ENCODE peak calls at places on chromosomes 3 and 15, in five cellular contexts. U is ovary, Y is astrocyte of the spinal cord, V is choroid plexus epithelial cell, H is body of pancreas. F is an unnamed sample.

GRCh38 chr15:70451861-70452653 is 311.3 kb downstream of the UACA start:
- DNase-seq in V (no peak), U (no peak), H (peak; percentile 18), Y (no peak), F (no peak)

GRCh38 chr3:72533584-72534473 is 314.4 kb downstream of the SHQ1 start:
- DNase-seq in Y (no peak), H (peak; percentile 35), U (no peak), V (no peak), F (no peak)

GRCh38 chr15:60530653-60531052 is 51.7 kb upstream of the ICE2 start:
- DNase-seq in V (no peak), U (no peak), H (no peak), Y (no peak), F (no peak)

GRCh38 chr3:159881828-159882309 is 106.8 kb upstream of the IL12A start:
- DNase-seq in V (no peak), Y (peak; percentile 32), H (no peak), U (no peak), F (peak; percentile 99)

GRCh38 chr3:182235504-182235903 is 523.8 kb downstream of the SOX2 start:
- DNase-seq in V (no peak), H (no peak), Y (no peak), U (no peak), F (no peak)

GRCh38 chr15:96574766-96575165 is 244.3 kb downstream of the NR2F2 start:
- DNase-seq in Y (no peak), U (no peak), H (no peak), V (no peak), F (no peak)

GRCh38 chr3:10557783-10558373 is 52.5 kb upstream of the ATP2B2 start:
- DNase-seq in Y (peak; percentile 42), H (no peak), V (peak; percentile 42), U (no peak), F (peak; percentile 72)

GRCh38 chr3:166291510-166291909 is 454.3 kb upstream of the BCHE start:
- DNase-seq in Y (no peak), H (no peak), U (no peak), V (no peak), F (no peak)

GRCh38 chr3:138060792-138061191 is 50.8 kb downstream of the CLDN18 start:
- DNase-seq in Y (no peak), U (no peak), H (no peak), V (no peak), F (no peak)

GRCh38 chr3:10142707-10143560 is 1.4 kb downstream of the VHL start:
- DNase-seq in Y (no peak), V (peak; percentile 23), U (no peak), H (peak; percentile 23), F (no peak)

GRCh38 chr3:181629029-181629428 is 82.7 kb upstream of the SOX2 start:
- DNase-seq in Y (peak; percentile 35), H (no peak), U (no peak), V (no peak), F (peak; percentile 94)

GRCh38 chr15:95292790-95293450 is 1037.6 kb upstream of the NR2F2 start:
- DNase-seq in Y (no peak), U (no peak), H (peak; percentile 16), V (no peak), F (peak; percentile 38)

GRCh38 chr15:75776075-75776443 is 63.4 kb upstream of the CSPG4 start:
- DNase-seq in Y (peak; percentile 53), H (no peak), V (peak; percentile 48), U (no peak), F (peak; percentile 54)

GRCh38 chr3:13009132-13009945 is 63.9 kb downstream of the IQSEC1 start:
- DNase-seq in V (no peak), U (peak; percentile 54), Y (no peak), H (peak; percentile 79), F (no peak)

GRCh38 chr3:107796786-107797185 is 274.0 kb downstream of the BBX start:
- DNase-seq in Y (peak; percentile 70), H (peak; percentile 9), U (no peak), V (peak; percentile 93), F (peak; percentile 92)

GRCh38 chr3:187741403-187742350 is 3.6 kb downstream of the BCL6 start:
- DNase-seq in V (peak; percentile 91), Y (peak; percentile 89), U (peak; percentile 85), H (peak; percentile 76), F (peak; percentile 69)

GRCh38 chr3:61608072-61608471 is 46.7 kb downstream of the PTPRG start:
- DNase-seq in Y (no peak), U (no peak), V (no peak), H (no peak), F (no peak)

GRCh38 chr3:121584418-121584817 is 8.8 kb upstream of the FBXO40 start:
- DNase-seq in U (no peak), Y (no peak), H (no peak), V (no peak), F (no peak)

GRCh38 chr15:75542386-75542797 is 36.7 kb downstream of the PTPN9 start:
- DNase-seq in H (no peak), V (peak; percentile 58), Y (peak; percentile 21), U (no peak), F (no peak)

GRCh38 chr3:187210555-187211327 is 13.5 kb downstream of the RTP1 start:
- DNase-seq in Y (peak; percentile 76), U (no peak), V (peak; percentile 29), H (peak; percentile 8), F (no peak)

GRCh38 chr3:192409838-192410683 is 317.3 kb downstream of the FGF12 start:
- DNase-seq in H (no peak), Y (peak; percentile 49), V (no peak), U (no peak), F (no peak)

GRCh38 chr15:69045810-69046209 is 31.3 kb downstream of the NOX5 start:
- DNase-seq in Y (peak; percentile 70), H (no peak), U (no peak), V (peak; percentile 84), F (no peak)

GRCh38 chr3:29440321-29441019 is 159.6 kb downstream of the RBMS3 start:
- DNase-seq in H (no peak), V (no peak), Y (peak; percentile 29), U (no peak), F (peak; percentile 36)

GRCh38 chr3:109825971-109826810 is 488.8 kb upstream of the DPPA4 start:
- DNase-seq in V (no peak), H (no peak), Y (no peak), U (no peak), F (no peak)

GRCh38 chr3:48352546-48352945 is 19.1 kb upstream of the SPINK8 start:
- DNase-seq in Y (no peak), U (no peak), V (no peak), H (no peak), F (no peak)

GRCh38 chr3:128709506-128710210 is 16.3 kb upstream of the RAB7A start:
- DNase-seq in U (no peak), H (no peak), V (no peak), Y (no peak), F (peak; percentile 95)

GRCh38 chr15:85632014-85632413 is 162.7 kb downstream of the KLHL25 start:
- DNase-seq in Y (no peak), V (no peak), U (no peak), H (no peak), F (no peak)

GRCh38 chr3:44020178-44020577 is 221.5 kb upstream of the TOPAZ1 start:
- DNase-seq in H (no peak), Y (no peak), V (no peak), U (no peak), F (no peak)

GRCh38 chr3:136196401-136197158 is 445 bp upstream of the MSL2 start:
- DNase-seq in U (peak; percentile 100), H (peak; percentile 99), V (peak; percentile 100), Y (peak; percentile 100), F (peak; percentile 99)

GRCh38 chr15:68700395-68701123 is 120.1 kb downstream of the ANP32A start:
- DNase-seq in V (peak; percentile 66), U (peak; percentile 82), Y (peak; percentile 81), H (no peak), F (no peak)

GRCh38 chr3:151926956-151927355 is 53.5 kb downstream of the SUCNR1 start:
- DNase-seq in U (no peak), V (peak; percentile 79), Y (peak; percentile 85), H (no peak), F (peak; percentile 85)

GRCh38 chr3:54681706-54682105 is 246.2 kb downstream of the LRTM1 start:
- DNase-seq in U (no peak), Y (no peak), V (no peak), H (no peak), F (no peak)

GRCh38 chr3:88057650-88058321 is 1.0 kb downstream of the CGGBP1 start:
- DNase-seq in U (peak; percentile 31), V (peak; percentile 59), Y (peak; percentile 50), H (no peak), F (peak; percentile 15)

GRCh38 chr3:133117342-133117741 is 79.2 kb downstream of the TMEM108 start:
- DNase-seq in H (no peak), Y (no peak), V (no peak), U (no peak), F (no peak)

GRCh38 chr3:29514170-29514569 is 233.3 kb downstream of the RBMS3 start:
- DNase-seq in Y (no peak), V (no peak), U (no peak), H (no peak), F (no peak)

GRCh38 chr15:79743032-79743431 is 153.8 kb downstream of the MTHFS start:
- DNase-seq in H (no peak), V (no peak), U (no peak), Y (no peak), F (no peak)

GRCh38 chr3:12509466-12509865 is 25.2 kb downstream of the TSEN2 start:
- DNase-seq in Y (no peak), V (peak; percentile 20), H (no peak), U (no peak), F (no peak)

GRCh38 chr3:195129644-195130492 is 141.1 kb downstream of the XXYLT1 start:
- DNase-seq in V (peak; percentile 63), Y (peak; percentile 31), U (no peak), H (no peak), F (peak; percentile 59)
- H3K4me3 ChIP-seq in V (no peak overlapping the region), Y (no peak overlapping the region), U (no peak overlapping the region), H (no peak overlapping the region), F (no peak overlapping the region)

GRCh38 chr15:72835289-72835890 is 51.8 kb upstream of the ADPGK start:
- DNase-seq in V (peak; percentile 49), Y (no peak), H (peak; percentile 6), U (no peak), F (peak; percentile 28)
- TF ChIP-seq CTCF in V (peak; percentile 67), Y (peak; percentile 34), H (no peak), U (no peak), F (peak; percentile 53)

GRCh38 chr3:183577336-183577735 is 21.8 kb upstream of the KLHL6 start:
- DNase-seq in V (no peak), H (no peak), U (no peak), Y (no peak), F (no peak)
- H3K4me3 ChIP-seq in V (no peak overlapping the region), H (no peak overlapping the region), U (no peak overlapping the region), Y (no peak overlapping the region), F (no peak overlapping the region)

GRCh38 chr3:104102386-104102785 is 1264.3 kb upstream of the ALCAM start:
- DNase-seq in H (peak; percentile 48), Y (peak; percentile 61), U (no peak), V (peak; percentile 88), F (peak; percentile 52)
- TF ChIP-seq CTCF in H (peak; percentile 20), Y (peak; percentile 70), U (no peak), V (peak; percentile 83), F (peak; percentile 72)

GRCh38 chr3:185586644-185586964 is 509 bp downstream of the SENP2 start:
- DNase-seq in H (no peak), Y (no peak), U (no peak), V (no peak), F (no peak)
- H3K4me3 ChIP-seq in H (peak overlapping the region; percentile 71), Y (peak overlapping the region; percentile 99), U (peak overlapping the region; percentile 94), V (peak overlapping the region; percentile 98), F (peak overlapping the region; percentile 98)

F was measured in bronchial epithelial cell.